ENCODE peak calls at places on chromosomes 1 and 21, in six cellular contexts. J, O, D, G, S and Y are unnamed samples.

GRCh38 chr1:55284856-55285255 is 69.7 kb upstream of the USP24 start:
- DNase-seq in S (no peak), D (peak; percentile 42), J (peak; percentile 29), O (peak; percentile 27), G (no peak), Y (no peak)

GRCh38 chr1:17886361-17886760 is 131.2 kb downstream of the ACTL8 start:
- DNase-seq in G (no peak), D (no peak), J (no peak), S (no peak), O (no peak), Y (no peak)

GRCh38 chr1:77625250-77625649 is 57.2 kb downstream of the ZZZ3 start:
- DNase-seq in D (no peak), G (no peak), J (no peak), S (no peak), O (no peak), Y (no peak)

GRCh38 chr21:44571296-44571695 is 2.2 kb upstream of the KRTAP10-4 start:
- DNase-seq in O (no peak), J (no peak), S (no peak), D (no peak), G (no peak), Y (no peak)

GRCh38 chr1:3529099-3529729 is 74.7 kb downstream of the ARHGEF16 start:
- DNase-seq in J (no peak), S (peak; percentile 70), D (no peak), O (no peak), G (no peak), Y (peak; percentile 89)

GRCh38 chr1:89603651-89604413 is 29.1 kb upstream of the LRRC8C start:
- DNase-seq in S (no peak), O (no peak), G (no peak), D (no peak), J (no peak), Y (no peak)

GRCh38 chr1:206754011-206754410 is 16.6 kb upstream of the IL19 start:
- DNase-seq in O (no peak), S (no peak), J (no peak), G (no peak), D (no peak), Y (no peak)

GRCh38 chr21:42569732-42570301 is 56.2 kb downstream of the SLC37A1 start:
- DNase-seq in J (no peak), S (no peak), D (no peak), O (no peak), G (peak; percentile 25), Y (no peak)

GRCh38 chr1:214568328-214568727 is 16.9 kb upstream of the PTPN14 start:
- DNase-seq in G (no peak), O (no peak), J (no peak), S (no peak), D (no peak), Y (no peak)

GRCh38 chr1:27049607-27050006 is 37.0 kb upstream of the TENT5B start:
- DNase-seq in D (peak; percentile 47), G (no peak), J (no peak), S (no peak), O (no peak), Y (no peak)

GRCh38 chr1:175116903-175117302 is 49.3 kb downstream of the TNN start:
- DNase-seq in O (no peak), S (no peak), G (no peak), D (no peak), J (no peak), Y (no peak)

GRCh38 chr1:57363165-57363564 is 60.7 kb downstream of the DAB1 start:
- DNase-seq in J (no peak), O (no peak), D (no peak), S (no peak), G (no peak), Y (no peak)

GRCh38 chr1:59384443-59384842 is 87.5 kb downstream of the FGGY start:
- DNase-seq in D (no peak), O (no peak), S (no peak), G (no peak), J (no peak), Y (no peak)

GRCh38 chr1:9014475-9015375 is 11.5 kb downstream of the SLC2A7 start:
- DNase-seq in S (no peak), D (no peak), G (no peak), J (no peak), O (no peak), Y (no peak)

GRCh38 chr1:174262747-174263241 is 103.5 kb downstream of the RABGAP1L start:
- DNase-seq in G (no peak), O (peak; percentile 34), S (no peak), D (peak; percentile 30), J (peak; percentile 15), Y (no peak)

GRCh38 chr1:201156819-201157218 is 2.5 kb upstream of the TMEM9 start:
- DNase-seq in S (no peak), G (no peak), O (no peak), D (no peak), J (no peak), Y (no peak)

GRCh38 chr1:166136699-166137401 is 30.0 kb downstream of the FAM78B start:
- DNase-seq in J (no peak), S (no peak), O (no peak), D (no peak), G (no peak), Y (no peak)

GRCh38 chr1:53328490-53329182 is 766 bp upstream of the LRP8 start:
- DNase-seq in J (no peak), G (no peak), S (no peak), O (no peak), D (peak; percentile 69), Y (peak; percentile 41)

GRCh38 chr1:113456967-113457366 is 66.7 kb downstream of the MAGI3 start:
- DNase-seq in G (no peak), O (peak; percentile 83), D (no peak), J (peak; percentile 90), S (peak; percentile 15), Y (no peak)

GRCh38 chr1:67754526-67754920 is 69.5 kb downstream of the GADD45A start:
- DNase-seq in J (no peak), D (no peak), O (no peak), G (no peak), S (no peak), Y (no peak)

GRCh38 chr1:51518730-51519047 is 377 bp downstream of the EPS15 start:
- DNase-seq in D (peak; percentile 35), S (no peak), G (peak; percentile 63), J (no peak), O (no peak), Y (peak; percentile 51)

GRCh38 chr1:95098196-95098595 is 19.0 kb upstream of the TLCD4 start:
- DNase-seq in J (no peak), O (no peak), G (no peak), S (no peak), D (no peak), Y (no peak)

DNA sequence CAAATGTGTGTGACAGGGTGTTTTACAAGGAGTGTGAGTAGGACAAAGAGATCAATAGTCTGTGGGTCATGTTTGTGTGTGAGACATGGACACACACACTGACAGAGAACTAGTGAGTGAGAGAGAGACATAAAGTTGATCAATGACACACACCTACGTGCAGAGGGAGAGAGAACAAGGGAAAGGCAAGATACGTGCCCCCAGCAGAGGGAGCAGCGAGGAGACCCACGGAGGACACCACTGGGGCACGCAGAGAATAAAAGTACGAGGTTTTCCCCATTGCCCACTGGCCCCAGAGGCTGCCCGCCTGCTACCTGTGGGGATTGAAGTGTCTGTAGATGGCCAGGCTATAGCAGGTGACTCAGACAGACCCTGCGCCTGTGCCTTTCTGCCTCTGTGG is 130.2 kb upstream of the CSF3R start:
- DNase-seq in S (no peak), D (no peak), O (no peak), G (no peak), J (no peak), Y (no peak)
- TF ChIP-seq CTCF in S (no peak), D (no peak), O (no peak), G (no peak), J (peak; percentile 35), Y (no peak)

GRCh38 chr1:76254165-76255043 is 179.9 kb downstream of the ST6GALNAC3 start:
- DNase-seq in S (no peak), O (no peak), J (peak; percentile 64), G (no peak), D (no peak), Y (no peak)
- H3K27ac ChIP-seq in S (no peak overlapping the region), O (no peak overlapping the region), J (peak overlapping the region; percentile 84), G (no peak overlapping the region), D (no peak overlapping the region), Y (no peak overlapping the region)

DNA sequence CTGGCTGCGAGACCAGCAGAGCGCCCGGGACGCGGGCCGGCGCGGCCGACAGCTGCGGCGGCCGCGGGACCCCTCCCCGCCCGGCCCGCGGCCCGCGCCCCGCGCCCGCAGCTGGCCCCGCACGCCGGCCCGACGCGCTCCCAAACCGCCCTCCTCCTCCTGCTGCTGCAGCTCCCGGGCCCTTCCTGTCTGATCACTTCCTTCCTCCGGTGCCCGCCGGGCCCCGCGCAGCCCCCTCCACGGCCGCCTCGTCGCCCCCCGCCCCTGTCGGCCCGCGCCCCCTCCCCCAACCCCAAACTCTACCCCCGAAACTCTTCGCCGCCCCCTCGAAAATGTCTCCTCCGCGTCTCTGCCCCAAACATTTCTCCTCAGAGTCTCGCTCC is 586 bp downstream of the LUZP1 start:
- DNase-seq in G (peak; percentile 51), D (peak; percentile 59), J (no peak), O (no peak), S (no peak), Y (peak; percentile 69)
- H3K4me3 ChIP-seq in G (peak overlapping the region; percentile 93), D (peak overlapping the region; percentile 76), J (peak overlapping the region; percentile 86), O (peak overlapping the region; percentile 83), S (peak overlapping the region; percentile 53), Y (peak overlapping the region; percentile 92)

DNA sequence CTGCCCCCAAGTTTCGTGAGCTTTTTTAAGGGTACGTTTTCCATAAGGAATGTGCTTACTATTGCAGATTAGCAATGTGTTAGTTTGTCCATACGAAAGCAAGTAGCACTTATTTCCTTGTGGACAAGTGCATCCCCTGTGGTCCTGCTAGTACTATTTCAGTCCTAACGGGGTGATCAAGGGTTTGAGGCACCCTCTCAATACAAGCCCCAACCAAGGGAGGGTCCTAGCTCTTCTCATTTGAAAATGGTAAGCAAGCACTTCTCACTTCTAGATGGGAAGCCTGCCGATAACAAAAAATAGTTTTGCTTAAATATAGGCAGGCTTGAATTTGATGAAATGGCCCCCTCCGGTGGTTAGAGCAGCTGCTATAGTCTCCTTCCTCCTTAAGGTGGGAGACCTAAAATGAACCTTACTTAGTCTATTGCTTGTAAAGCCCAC is 64.0 kb upstream of the HMCN1 start:
- DNase-seq in J (no peak), D (peak; percentile 22), O (peak; percentile 21), G (peak; percentile 72), S (no peak), Y (no peak)
- TF ChIP-seq CTCF in J (peak; percentile 69), D (peak; percentile 54), O (peak; percentile 78), G (peak; percentile 69), S (peak; percentile 36), Y (no peak)

GRCh38 chr1:16237343-16237830 is 404 bp upstream of the CPLANE2 start:
- DNase-seq in S (no peak), J (no peak), D (no peak), O (no peak), G (no peak), Y (no peak)
- H3K27ac ChIP-seq in S (peak overlapping the region; percentile 80), J (peak overlapping the region; percentile 70), D (peak overlapping the region; percentile 85), O (peak overlapping the region; percentile 78), G (peak overlapping the region; percentile 85), Y (peak overlapping the region; percentile 82)

GRCh38 chr1:225879521-225880209 is 2.5 kb downstream of the TMEM63A start:
- DNase-seq in O (no peak), D (peak; percentile 76), J (no peak), S (no peak), G (peak; percentile 70), Y (no peak)
- H3K4me3 ChIP-seq in O (no peak overlapping the region), D (no peak overlapping the region), J (no peak overlapping the region), S (no peak overlapping the region), G (peak overlapping the region; percentile 85), Y (no peak overlapping the region)